ENCODE peak calls at places on chromosome 17, in six cellular contexts. F is astrocyte of the cerebellum, G is mesothelial cell of epicardium, K is HFFc6, X is ascending aorta, Y is stomach. U is an unnamed sample.

GRCh38 chr17:82956726-82957468 is 117.1 kb upstream of the ZNF750 start:
- DNase-seq in F (no peak), G (no peak), K (no peak), X (peak; percentile 54), Y (peak; percentile 17), U (no peak)

GRCh38 chr17:51165680-51166197 is 472 bp upstream of the NME2 start:
- DNase-seq in F (no peak), G (no peak), K (no peak), X (no peak), Y (peak; percentile 28), U (no peak)

GRCh38 chr17:57948555-57949420 is 6.4 kb downstream of the CUEDC1 start:
- DNase-seq in F (peak; percentile 88), G (no peak), K (peak; percentile 99), X (no peak), Y (no peak), U (peak; percentile 89)

GRCh38 chr17:72515291-72516065 is 394.7 kb downstream of the SOX9 start:
- DNase-seq in F (peak; percentile 63), G (no peak), K (no peak), X (no peak), Y (peak; percentile 50), U (no peak)

GRCh38 chr17:32546031-32546444 is 59.2 kb downstream of the CDK5R1 start:
- DNase-seq in F (no peak), G (no peak), K (no peak), X (no peak), Y (no peak), U (no peak)

GRCh38 chr17:77285594-77286390 is 145.0 kb downstream of the SEC14L1 start:
- DNase-seq in F (no peak), G (no peak), K (peak; percentile 97), X (peak; percentile 83), Y (peak; percentile 85), U (no peak)

GRCh38 chr17:44587339-44587738 is 30.1 kb downstream of the FZD2 start:
- DNase-seq in F (peak; percentile 66), G (no peak), K (peak; percentile 79), X (peak; percentile 90), Y (peak; percentile 51), U (peak; percentile 65)

GRCh38 chr17:54901230-54901847 is 687 bp downstream of the TOM1L1 start:
- DNase-seq in F (no peak), G (no peak), K (peak; percentile 15), X (peak; percentile 70), Y (no peak), U (no peak)

GRCh38 chr17:82118815-82119380 is 20.9 kb upstream of the FASN start:
- DNase-seq in F (no peak), G (no peak), K (no peak), X (no peak), Y (no peak), U (no peak)

GRCh38 chr17:62668091-62668804 is 40.8 kb downstream of the MRC2 start:
- DNase-seq in F (no peak), G (no peak), K (peak; percentile 52), X (no peak), Y (no peak), U (no peak)

GRCh38 chr17:27206447-27206846 is 87.5 kb upstream of the WSB1 start:
- DNase-seq in F (no peak), G (no peak), K (no peak), X (no peak), Y (no peak), U (no peak)
- TF ChIP-seq CTCF in F (peak; percentile 11), G (no peak), K (peak; percentile 61), X (no peak), Y (no peak), U (peak; percentile 29)

GRCh38 chr17:42609182-42609813 is at the start of the genes RETREG3 and TUBG1:
- DNase-seq in F (peak; percentile 99), G (peak; percentile 99), K (peak; percentile 99), X (peak; percentile 99), Y (peak; percentile 99), U (peak; percentile 98)
- TF ChIP-seq CTCF in F (peak; percentile 53), G (no peak), K (peak; percentile 67), X (peak; percentile 55), Y (no peak), U (peak; percentile 33)

GRCh38 chr17:39747745-39748144 is 10.0 kb downstream of the GRB7 start:
- DNase-seq in F (no peak), G (no peak), K (no peak), X (no peak), Y (no peak), U (no peak)
- TF ChIP-seq CTCF in F (no peak), G (no peak), K (no peak), X (no peak), Y (no peak), U (no peak)

GRCh38 chr17:27743288-27743885 is 56.9 kb downstream of the NOS2 start:
- DNase-seq in F (no peak), G (no peak), K (no peak), X (no peak), Y (no peak), U (no peak)
- TF ChIP-seq CTCF in F (no peak), G (no peak), K (no peak), X (no peak), Y (no peak), U (no peak)

GRCh38 chr17:74963656-74964055 is 8.9 kb downstream of the HID1 start:
- DNase-seq in F (no peak), G (no peak), K (no peak), X (no peak), Y (no peak), U (no peak)
- TF ChIP-seq CTCF in F (peak; percentile 19), G (no peak), K (peak; percentile 39), X (no peak), Y (no peak), U (no peak)

GRCh38 chr17:21453144-21453982 is 77.2 kb downstream of the KCNJ12 start:
- DNase-seq in F (no peak), G (no peak), K (no peak), X (no peak), Y (no peak), U (no peak)

GRCh38 chr17:21457051-21458026 is 81.2 kb downstream of the KCNJ12 start:
- DNase-seq in F (peak; percentile 71), G (peak; percentile 79), K (peak; percentile 93), X (peak; percentile 95), Y (peak; percentile 95), U (peak; percentile 61)

GRCh38 chr17:21458036-21458435 is 81.9 kb downstream of the KCNJ12 start:
- DNase-seq in F (no peak), G (no peak), K (no peak), X (peak; percentile 60), Y (no peak), U (no peak)

GRCh38 chr17:21455761-21456160 is 79.6 kb downstream of the KCNJ12 start:
- DNase-seq in F (no peak), G (no peak), K (no peak), X (no peak), Y (no peak), U (no peak)

GRCh38 chr17:21452377-21453143 is 76.4 kb downstream of the KCNJ12 start:
- DNase-seq in F (peak; percentile 28), G (no peak), K (peak; percentile 15), X (peak; percentile 77), Y (peak; percentile 45), U (peak; percentile 43)
- TF ChIP-seq CTCF in F (peak; percentile 72), G (peak; percentile 65), K (peak; percentile 73), X (peak; percentile 65), Y (no peak), U (peak; percentile 76)

GRCh38 chr17:47649153-47649971 is at the start of gene KPNB1:
- DNase-seq in F (peak; percentile 100), G (peak; percentile 97), K (peak; percentile 100), X (peak; percentile 100), Y (peak; percentile 99), U (peak; percentile 98)
- TF ChIP-seq CTCF in F (no peak), G (no peak), K (no peak), X (no peak), Y (no peak), U (no peak)

GRCh38 chr17:18144261-18144660 is 35.7 kb downstream of the MYO15A start:
- DNase-seq in F (no peak), G (no peak), K (no peak), X (no peak), Y (no peak), U (no peak)
- TF ChIP-seq CTCF in F (no peak), G (no peak), K (no peak), X (no peak), Y (no peak), U (no peak)

DNA sequence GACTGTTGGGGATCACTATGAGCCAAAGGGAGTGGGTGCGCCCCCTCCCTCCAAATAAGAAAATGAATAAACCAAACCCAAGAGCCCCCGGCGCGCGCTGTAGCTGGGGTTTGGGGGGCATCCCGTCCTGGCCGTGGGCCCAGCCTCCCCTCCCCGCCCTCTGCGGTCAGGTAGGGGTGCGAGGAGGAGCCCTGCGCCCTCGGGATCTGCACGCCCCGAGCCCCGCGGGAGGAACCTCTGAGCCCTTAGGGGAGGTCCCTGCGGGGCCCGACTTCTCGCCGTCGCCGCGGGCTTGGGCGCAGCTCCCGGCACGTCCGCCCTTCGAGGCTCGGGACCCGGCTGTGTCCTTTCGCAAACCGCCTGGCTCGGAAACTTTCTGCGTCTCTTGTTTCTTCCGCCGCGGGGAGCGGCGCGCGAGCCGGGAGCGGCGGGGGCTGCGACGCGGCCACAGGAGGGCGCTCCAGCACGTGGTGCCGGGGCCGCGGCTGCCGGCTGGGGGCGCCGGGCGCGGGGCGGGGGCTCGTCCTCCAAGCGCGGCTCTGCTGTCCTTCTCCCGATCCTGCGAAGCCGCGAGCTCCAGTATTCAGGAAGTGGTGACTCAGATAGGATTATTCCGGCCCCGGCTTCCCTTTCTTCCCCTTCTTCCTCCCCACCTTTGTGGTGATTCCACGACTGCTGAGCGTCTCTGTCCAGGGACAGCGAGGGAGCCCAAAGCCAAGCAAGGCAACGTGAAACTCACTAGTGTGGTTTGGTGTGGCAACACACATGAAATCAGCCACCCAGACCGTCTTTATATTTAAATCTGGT is 1.6 kb downstream of the PITPNC1 start:
- DNase-seq in F (no peak), G (peak; percentile 77), K (peak; percentile 64), X (peak; percentile 87), Y (peak; percentile 80), U (peak; percentile 69)
- TF ChIP-seq CTCF in F (peak; percentile 52), G (peak; percentile 58), K (peak; percentile 74), X (peak; percentile 52), Y (no peak), U (peak; percentile 49)

U was measured in HFF-Myc.